ENCODE peak calls at places on chromosomes 6 and 20, in seven cellular contexts. D is NCI-H2029 treated with DMSO at 0.1 percent for 48 hours; V is NCI-H526 treated with DMSO at 0.1 percent for 48 hours; J is nephron progenitor cell; R is germinal center; Q is T-helper 1 cell; S is stimulated activated CD4-positive, alpha-beta T cell treated with anti-CD3 and anti-CD28 coated beads, Interleukin-4, amount 100 ng/mL, for 48 hours. C is an unnamed sample.
A peak's percentile ranks its signal among the peaks of the same experiment; 100 is the strongest.

GRCh38 chr20:60020251-60020650 is 62.0 kb downstream of the CDH26 start:
- DNase-seq in R (no peak), S (no peak), D (no peak), J (no peak), V (no peak), Q (no peak), C (no peak)

GRCh38 chr20:40687384-40688128 is 1.5 kb downstream of the MAFB start:
- DNase-seq in D (no peak), V (no peak), Q (no peak), R (no peak), S (no peak), J (peak; percentile 75), C (no peak)

GRCh38 chr6:133555726-133556125 is 314.6 kb downstream of the EYA4 start:
- DNase-seq in Q (no peak), S (no peak), R (no peak), D (no peak), J (no peak), V (no peak), C (no peak)

GRCh38 chr6:169230923-169231789 is 22.5 kb downstream of the THBS2 start:
- DNase-seq in R (no peak), Q (no peak), D (no peak), S (no peak), V (no peak), J (no peak), C (no peak)

GRCh38 chr6:126661646-126662045 is 321.7 kb downstream of the CENPW start:
- DNase-seq in V (no peak), J (no peak), D (no peak), R (no peak), Q (no peak), S (no peak), C (no peak)

GRCh38 chr6:13183446-13184088 is 144.8 kb downstream of the TBC1D7 start:
- DNase-seq in V (no peak), S (no peak), Q (no peak), R (no peak), J (no peak), D (no peak), C (no peak)

GRCh38 chr6:75611702-75612375 is 10.2 kb downstream of the SENP6 start:
- DNase-seq in J (no peak), Q (peak; percentile 24), S (peak; percentile 49), D (no peak), V (no peak), R (no peak), C (no peak)

GRCh38 chr6:141914646-141915045 is 218.1 kb upstream of the GJE1 start:
- DNase-seq in J (no peak), S (no peak), D (no peak), Q (no peak), R (no peak), V (no peak), C (no peak)

GRCh38 chr6:74161380-74161779 is 465.4 kb downstream of the CD109 start:
- DNase-seq in J (no peak), R (no peak), D (no peak), S (no peak), Q (no peak), V (no peak), C (no peak)

GRCh38 chr6:73516712-73517489 is 3.9 kb downstream of the EEF1A1 start:
- DNase-seq in S (no peak), V (no peak), R (no peak), J (no peak), D (no peak), Q (peak; percentile 40), C (no peak)

GRCh38 chr20:32563311-32564272 is 21.5 kb downstream of the NOL4L start:
- DNase-seq in R (no peak), Q (no peak), V (no peak), S (no peak), J (no peak), D (no peak), C (no peak)

GRCh38 chr20:10242166-10242565 is 23.5 kb downstream of the SNAP25 start:
- DNase-seq in S (no peak), D (no peak), J (no peak), V (no peak), Q (no peak), R (no peak), C (no peak)

GRCh38 chr6:37265876-37266275 is 7.9 kb upstream of the TMEM217 start:
- DNase-seq in Q (no peak), D (no peak), R (no peak), J (no peak), S (no peak), V (no peak), C (no peak)

GRCh38 chr6:148720371-148720770 is 26.5 kb upstream of the UST start:
- DNase-seq in J (no peak), R (no peak), D (no peak), S (no peak), Q (no peak), V (no peak), C (no peak)

GRCh38 chr6:9834233-9834632 is 580.6 kb downstream of the TFAP2A start:
- DNase-seq in S (no peak), Q (no peak), V (no peak), J (no peak), R (no peak), D (no peak), C (no peak)

GRCh38 chr6:169990095-169991030 is 238.9 kb downstream of the ERMARD start:
- DNase-seq in V (no peak), Q (peak; percentile 59), R (peak; percentile 62), S (peak; percentile 41), J (no peak), D (no peak), C (no peak)

GRCh38 chr6:87722831-87723726 is 21.0 kb upstream of the AKIRIN2 start:
- DNase-seq in S (no peak), D (no peak), J (no peak), V (no peak), R (no peak), Q (peak; percentile 66), C (no peak)

GRCh38 chr6:111805511-111806181 is 67.6 kb downstream of the FYN start:
- DNase-seq in V (no peak), R (no peak), D (no peak), S (peak; percentile 63), Q (peak; percentile 68), J (no peak), C (peak; percentile 81)

GRCh38 chr6:109790131-109790530 is 99.0 kb downstream of the FIG4 start:
- DNase-seq in J (no peak), S (no peak), D (no peak), Q (no peak), R (no peak), V (no peak), C (no peak)